ENCODE peak calls at places on chromosomes 13 and 19, in nine cellular contexts. T, C, D, E, G, Z, W, J and K are unnamed samples.

GRCh38 chr13:20984879-20985278 is 76.5 kb downstream of the LATS2 start:
- DNase-seq in D (no peak), W (peak), T (no peak), G (no peak), C (no peak), J (no peak), Z (no peak), E (no peak), K (no peak)

GRCh38 chr13:20191902-20192469 is 752 bp downstream of the GJB2 start:
- DNase-seq in J (peak), E (peak), T (no peak), W (no peak), Z (peak), D (no peak), C (peak), G (peak), K (peak)

GRCh38 chr19:16062789-16063188 is 13.5 kb upstream of the TPM4 start:
- DNase-seq in E (peak), T (no peak), W (no peak), Z (peak), C (no peak), D (no peak), G (no peak), J (peak), K (peak)

GRCh38 chr19:57269515-57270250 is 10.6 kb upstream of the ZNF460 start:
- DNase-seq in D (no peak), W (peak), T (peak), C (peak), Z (peak), J (no peak), G (peak), E (no peak), K (no peak)

GRCh38 chr19:44141191-44142013 is at the start of gene ZNF234:
- DNase-seq in D (peak), Z (peak), C (peak), G (peak), E (peak), W (peak), T (peak), J (peak), K (peak)

GRCh38 chr19:1163283-1163933 is 10.7 kb downstream of the SBNO2 start:
- DNase-seq in E (no peak), W (no peak), D (no peak), T (no peak), J (no peak), G (no peak), C (no peak), Z (no peak), K (no peak)

GRCh38 chr19:6217752-6218403 is 61.9 kb downstream of the MLLT1 start:
- DNase-seq in T (no peak), C (no peak), D (no peak), Z (no peak), E (no peak), J (no peak), W (no peak), G (no peak), K (no peak)

GRCh38 chr19:19540707-19541515 is 2.8 kb downstream of the CILP2 start:
- DNase-seq in Z (peak), J (peak), D (no peak), C (peak), W (no peak), T (peak), E (peak), G (peak), K (peak)

GRCh38 chr19:16098821-16099220 is 12.9 kb upstream of the RAB8A start:
- DNase-seq in E (no peak), C (no peak), J (no peak), W (no peak), Z (no peak), D (no peak), T (peak), G (no peak), K (no peak)

GRCh38 chr13:101309014-101309619 is 107.2 kb downstream of the NALCN start:
- DNase-seq in J (no peak), C (peak), T (peak), E (no peak), Z (peak), D (no peak), G (peak), W (peak), K (no peak)

GRCh38 chr19:5718579-5719273 is 1.2 kb downstream of the LONP1 start:
- DNase-seq in T (peak), J (no peak), E (no peak), C (peak), Z (peak), G (peak), D (no peak), W (peak), K (peak)

GRCh38 chr13:67084066-67084465 is 146.1 kb downstream of the PCDH9 start:
- DNase-seq in E (no peak), G (no peak), D (no peak), W (no peak), Z (no peak), T (no peak), C (no peak), J (no peak), K (no peak)

GRCh38 chr13:50425772-50426171 is 410.5 kb downstream of the KCNRG start:
- DNase-seq in Z (no peak), T (no peak), E (no peak), D (no peak), W (no peak), J (no peak), C (no peak), G (no peak), K (no peak)

GRCh38 chr19:33248954-33249613 is 23.4 kb upstream of the SLC7A10 start:
- DNase-seq in C (peak), G (no peak), J (no peak), D (peak), Z (peak), T (no peak), E (no peak), W (no peak), K (peak)

GRCh38 chr19:5172859-5173577 is 167.6 kb downstream of the PTPRS start:
- DNase-seq in W (peak), D (peak), Z (peak), E (no peak), C (peak), T (peak), G (peak), J (no peak), K (peak)

GRCh38 chr13:39779337-39780270 is 124.1 kb downstream of the COG6 start:
- DNase-seq in G (no peak), J (no peak), Z (peak), E (no peak), W (peak), C (peak), D (no peak), T (peak), K (no peak)

GRCh38 chr19:38666662-38667448 is 19.4 kb downstream of the ACTN4 start:
- DNase-seq in C (peak), Z (peak), W (peak), D (no peak), T (peak), J (no peak), G (peak), E (peak), K (peak)

GRCh38 chr13:110443633-110444225 is 117.8 kb downstream of the RAB20 start:
- DNase-seq in T (no peak), D (no peak), E (no peak), G (no peak), C (no peak), Z (no peak), J (no peak), W (no peak), K (no peak)

DNA sequence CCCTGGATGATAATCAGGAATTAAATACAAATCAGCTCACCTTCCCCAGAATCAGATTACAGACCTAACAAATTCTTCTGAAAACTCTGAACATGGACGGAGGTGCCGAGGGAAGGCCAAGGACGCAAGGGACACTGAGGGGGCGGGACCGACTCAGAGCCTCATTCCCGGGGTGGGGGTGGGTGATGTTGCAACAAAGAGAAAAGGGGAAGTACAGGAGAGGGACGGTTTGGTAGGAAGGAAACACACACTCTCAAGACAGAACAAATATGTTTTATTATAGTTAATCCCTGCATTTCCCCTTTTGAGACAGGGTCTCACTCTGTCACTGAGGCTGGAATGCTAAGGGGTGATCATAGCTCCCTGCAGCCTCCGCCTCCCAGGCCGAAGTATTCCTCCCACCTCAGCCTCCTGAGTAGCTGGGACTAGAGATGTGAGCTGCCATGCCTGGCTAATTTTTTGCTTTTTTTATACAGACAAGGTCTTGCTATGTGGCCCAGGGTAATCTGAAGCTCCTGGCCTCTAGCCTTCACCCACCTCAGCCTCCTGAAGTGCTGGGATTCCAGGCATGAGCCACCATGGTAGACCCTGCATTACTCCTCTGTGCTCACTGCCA is 786 bp upstream of the LILRA2 start:
- DNase-seq in E (no peak), G (no peak), J (no peak), D (no peak), T (no peak), Z (no peak), C (no peak), W (no peak), K (no peak)
- H3K4me2 ChIP-seq in E (no peak), G (no peak), J (no peak), D (no peak), T (no peak), Z (no peak), C (no peak), W (no peak), K (no peak)

DNA sequence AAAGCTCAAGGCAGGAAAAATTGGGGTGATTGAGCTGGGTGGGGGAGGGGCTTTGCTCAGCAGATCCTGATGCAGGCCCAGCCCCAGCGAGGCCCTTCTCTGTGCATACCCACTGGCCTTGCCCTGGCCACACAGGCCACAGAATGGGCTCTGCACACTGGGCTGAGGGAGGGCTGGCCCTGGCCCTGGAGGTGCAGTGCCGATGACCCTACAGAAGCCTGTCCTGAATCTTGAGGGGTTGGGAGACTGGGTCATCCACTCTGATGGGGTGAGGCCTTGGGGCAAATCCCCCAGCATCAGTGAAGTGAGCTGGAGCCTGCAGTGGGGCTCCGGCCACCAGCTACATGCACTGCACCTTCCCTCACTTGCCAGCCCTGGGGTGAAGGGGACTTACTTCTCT is 153.1 kb downstream of the URI1 start:
- DNase-seq in Z (no peak), E (no peak), J (no peak), W (no peak), D (no peak), G (no peak), T (no peak), C (no peak), K (no peak)
- H3K4me2 ChIP-seq in Z (no peak), E (no peak), J (no peak), W (no peak), D (no peak), G (no peak), T (no peak), C (no peak), K (no peak)

GRCh38 chr13:23147827-23148226 is 33.0 kb upstream of the SGCG start:
- DNase-seq in W (no peak), C (no peak), D (no peak), Z (no peak), J (peak), E (no peak), T (no peak), G (no peak), K (peak)
- H3K4me2 ChIP-seq in W (no peak), C (no peak), D (no peak), Z (no peak), J (no peak), E (no peak), T (no peak), G (no peak), K (no peak)

DNA sequence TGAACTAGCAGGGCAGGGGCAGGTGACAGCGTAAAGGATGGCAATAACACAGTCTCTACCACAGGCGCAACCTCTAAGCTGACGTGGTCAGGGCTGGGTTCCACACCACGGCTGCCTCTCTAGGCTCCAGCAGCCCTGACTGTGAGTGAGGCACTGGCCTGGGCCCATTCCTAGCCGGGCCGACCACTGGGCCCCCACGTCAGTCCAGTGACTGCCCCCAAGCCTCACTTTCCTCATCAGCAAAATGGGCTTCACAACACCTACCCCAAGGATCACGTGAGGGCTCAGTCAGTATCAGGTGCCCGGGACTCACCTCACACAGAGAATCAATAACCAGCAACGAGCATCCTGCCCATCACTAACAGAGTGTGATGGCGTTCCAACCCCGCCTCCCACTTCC is 5.2 kb downstream of the ZFR2 start:
- DNase-seq in T (no peak), Z (no peak), E (no peak), C (no peak), G (no peak), J (no peak), D (no peak), W (no peak), K (no peak)
- H3K4me2 ChIP-seq in T (no peak), Z (no peak), E (no peak), C (no peak), G (no peak), J (no peak), D (no peak), W (no peak), K (no peak)

GRCh38 chr13:44101347-44102083 is 221.8 kb downstream of the LACC1 start:
- DNase-seq in Z (no peak), W (no peak), C (peak), E (no peak), J (no peak), G (no peak), D (no peak), T (no peak), K (no peak)
- H3K4me2 ChIP-seq in Z (no peak), W (no peak), C (no peak), E (no peak), J (no peak), G (no peak), D (no peak), T (no peak), K (no peak)